ENCODE peak calls at places on chromosomes 2 and 18, in nine cellular contexts. Y is BJ; U is iPS DF 6.9; O is AG04450; M is heart left ventricle; X is IMR-90; B is MG63; L is effector memory CD4-positive, alpha-beta T cell; R is A673. H is an unnamed sample.
A peak's percentile ranks its signal among the peaks of the same experiment; 100 is the strongest.

GRCh38 chr2:125684932-125685331 is 971.0 kb upstream of the GYPC start:
- DNase-seq in Y (no peak), X (no peak), U (no peak), M (no peak), B (no peak), R (no peak), L (no peak), O (no peak), H (no peak)

GRCh38 chr2:108988796-108989713 is at the start of gene EDAR:
- DNase-seq in Y (no peak), B (no peak), U (peak; percentile 64), L (no peak), O (no peak), X (no peak), M (peak; percentile 53), R (peak; percentile 46), H (no peak)

GRCh38 chr2:120476141-120476540 is 130.2 kb downstream of the INHBB start:
- DNase-seq in L (no peak), M (no peak), R (no peak), B (peak; percentile 35), Y (no peak), O (no peak), X (no peak), U (no peak), H (no peak)

GRCh38 chr2:177147093-177147694 is 65.4 kb upstream of the HNRNPA3 start:
- DNase-seq in O (no peak), M (no peak), X (peak; percentile 58), B (no peak), L (no peak), U (no peak), R (peak; percentile 88), Y (no peak), H (no peak)

GRCh38 chr2:110204408-110205385 is at the start of gene NPHP1:
- DNase-seq in Y (no peak), M (peak; percentile 88), B (peak; percentile 82), U (peak; percentile 43), X (peak; percentile 75), O (peak; percentile 44), L (peak; percentile 73), R (peak; percentile 84), H (peak; percentile 44)

GRCh38 chr18:74803117-74803516 is 205.4 kb downstream of the ZNF407 start:
- DNase-seq in O (no peak), M (no peak), Y (no peak), R (no peak), X (no peak), B (no peak), U (no peak), L (no peak), H (no peak)

GRCh38 chr2:30708491-30709290 is 98.6 kb downstream of the CAPN13 start:
- DNase-seq in B (peak; percentile 26), U (no peak), O (no peak), M (no peak), X (peak; percentile 47), L (no peak), R (peak; percentile 37), Y (no peak), H (no peak)

GRCh38 chr18:54950221-54950620 is 9.0 kb downstream of the CCDC68 start:
- DNase-seq in M (no peak), B (no peak), U (no peak), X (no peak), Y (no peak), O (no peak), R (no peak), L (no peak), H (no peak)

GRCh38 chr2:73112026-73112912 is 479 bp downstream of the RAB11FIP5 start:
- DNase-seq in B (peak; percentile 45), O (no peak), U (no peak), Y (no peak), R (peak; percentile 31), L (peak; percentile 11), X (peak; percentile 49), M (peak; percentile 44), H (no peak)

GRCh38 chr2:113273031-113273551 is 5.6 kb downstream of the PAX8 start:
- DNase-seq in R (peak; percentile 21), O (peak; percentile 20), X (peak; percentile 47), M (no peak), Y (no peak), B (peak; percentile 11), U (no peak), L (no peak), H (no peak)

GRCh38 chr2:54377901-54378493 is 78.1 kb upstream of the SPTBN1 start:
- DNase-seq in O (no peak), R (no peak), U (no peak), M (no peak), Y (no peak), B (no peak), X (no peak), L (no peak), H (no peak)

GRCh38 chr2:105180491-105180972 is 61.0 kb upstream of the GPR45 start:
- DNase-seq in X (no peak), M (no peak), O (no peak), Y (no peak), U (no peak), L (no peak), R (no peak), B (no peak), H (no peak)
- H3K27me3 ChIP-seq in X (peaks cover 23% of the 10 kb centered on the region), M (peaks cover 13% of the 10 kb centered on the region), O (peaks cover 12% of the 10 kb centered on the region), Y (peaks cover 8% of the 10 kb centered on the region), U (no peaks in the 10 kb centered on the region), L (peaks cover 6% of the 10 kb centered on the region), R (peaks cover 24% of the 10 kb centered on the region), B (peaks cover 2% of the 10 kb centered on the region), H (no peaks in the 10 kb centered on the region)

GRCh38 chr2:241350878-241351639 is 5.0 kb upstream of the FARP2 start:
- DNase-seq in X (no peak), R (no peak), Y (no peak), U (no peak), O (no peak), M (no peak), L (no peak), B (no peak), H (no peak)
- H3K4me3 ChIP-seq in X (no peak overlapping the region), R (no peak overlapping the region), Y (no peak overlapping the region), U (no peak overlapping the region), O (no peak overlapping the region), M (no peak overlapping the region), L (no peak overlapping the region), B (no peak overlapping the region), H (no peak overlapping the region)

GRCh38 chr2:98771771-98772521 is 41.0 kb upstream of the MGAT4A start:
- DNase-seq in L (peak; percentile 61), O (no peak), U (no peak), X (no peak), B (peak; percentile 5), M (no peak), Y (no peak), R (no peak), H (no peak)
- H3K27me3 ChIP-seq in L (no peaks in the 10 kb centered on the region), O (peaks cover 6% of the 10 kb centered on the region), U (no peaks in the 10 kb centered on the region), X (peaks cover 17% of the 10 kb centered on the region), B (no peaks in the 10 kb centered on the region), M (no peaks in the 10 kb centered on the region), Y (peaks cover 4% of the 10 kb centered on the region), R (peaks cover 4% of the 10 kb centered on the region), H (no peaks in the 10 kb centered on the region)

GRCh38 chr2:161417428-161418274 is 1.6 kb downstream of the TBR1 start:
- DNase-seq in Y (no peak), X (no peak), R (no peak), B (no peak), U (no peak), L (no peak), M (no peak), O (no peak), H (no peak)

GRCh38 chr2:161418275-161418714 is 2.2 kb downstream of the TBR1 start:
- DNase-seq in L (no peak), M (no peak), O (no peak), X (no peak), B (no peak), R (no peak), Y (no peak), U (no peak), H (no peak)

GRCh38 chr2:161420406-161421025 is 4.4 kb downstream of the TBR1 start:
- DNase-seq in O (no peak), B (no peak), U (no peak), L (no peak), R (no peak), Y (no peak), X (no peak), M (no peak), H (no peak)

GRCh38 chr2:161419338-161419965 is 3.4 kb downstream of the TBR1 start:
- DNase-seq in R (no peak), U (no peak), Y (no peak), L (no peak), B (no peak), M (no peak), X (no peak), O (no peak), H (no peak)

DNA sequence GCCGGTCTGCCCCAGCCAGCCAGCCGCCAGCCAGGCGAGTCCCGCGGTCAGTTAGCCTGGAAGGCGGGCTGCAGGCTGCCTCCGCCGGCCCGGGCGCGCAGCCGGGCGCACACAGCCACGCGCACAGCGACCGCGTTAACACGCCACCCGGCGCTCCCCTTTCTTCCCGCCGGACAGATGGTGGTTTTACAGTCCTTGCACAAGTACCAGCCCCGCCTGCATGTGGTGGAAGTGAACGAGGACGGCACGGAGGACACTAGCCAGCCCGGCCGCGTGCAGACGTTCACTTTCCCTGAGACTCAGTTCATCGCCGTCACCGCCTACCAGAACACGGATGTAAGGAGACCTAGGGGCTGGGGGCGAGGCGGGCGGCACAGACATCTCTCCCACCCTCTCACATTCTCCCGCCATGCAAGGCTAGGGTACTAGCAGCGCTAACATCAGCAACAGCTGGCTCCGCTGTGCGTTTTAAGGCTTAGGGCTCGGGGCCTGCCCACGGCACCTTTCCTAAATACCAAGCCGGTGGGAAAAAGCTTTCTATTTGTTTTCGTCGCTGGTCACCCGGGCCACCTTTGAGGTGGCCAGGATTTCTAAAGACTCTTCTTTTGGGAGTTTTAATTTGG is 2.7 kb downstream of the TBR1 start:
- DNase-seq in M (no peak), X (peak; percentile 10), B (peak; percentile 75), R (no peak), L (no peak), U (no peak), Y (no peak), O (no peak), H (no peak)
- H3K4me3 ChIP-seq in M (no peak overlapping the region), X (peak overlapping the region; percentile 40), B (peak overlapping the region; percentile 35), R (no peak overlapping the region), L (no peak overlapping the region), U (peak overlapping the region; percentile 5), Y (no peak overlapping the region), O (peak overlapping the region; percentile 25), H (peak overlapping the region; percentile 27)

DNA sequence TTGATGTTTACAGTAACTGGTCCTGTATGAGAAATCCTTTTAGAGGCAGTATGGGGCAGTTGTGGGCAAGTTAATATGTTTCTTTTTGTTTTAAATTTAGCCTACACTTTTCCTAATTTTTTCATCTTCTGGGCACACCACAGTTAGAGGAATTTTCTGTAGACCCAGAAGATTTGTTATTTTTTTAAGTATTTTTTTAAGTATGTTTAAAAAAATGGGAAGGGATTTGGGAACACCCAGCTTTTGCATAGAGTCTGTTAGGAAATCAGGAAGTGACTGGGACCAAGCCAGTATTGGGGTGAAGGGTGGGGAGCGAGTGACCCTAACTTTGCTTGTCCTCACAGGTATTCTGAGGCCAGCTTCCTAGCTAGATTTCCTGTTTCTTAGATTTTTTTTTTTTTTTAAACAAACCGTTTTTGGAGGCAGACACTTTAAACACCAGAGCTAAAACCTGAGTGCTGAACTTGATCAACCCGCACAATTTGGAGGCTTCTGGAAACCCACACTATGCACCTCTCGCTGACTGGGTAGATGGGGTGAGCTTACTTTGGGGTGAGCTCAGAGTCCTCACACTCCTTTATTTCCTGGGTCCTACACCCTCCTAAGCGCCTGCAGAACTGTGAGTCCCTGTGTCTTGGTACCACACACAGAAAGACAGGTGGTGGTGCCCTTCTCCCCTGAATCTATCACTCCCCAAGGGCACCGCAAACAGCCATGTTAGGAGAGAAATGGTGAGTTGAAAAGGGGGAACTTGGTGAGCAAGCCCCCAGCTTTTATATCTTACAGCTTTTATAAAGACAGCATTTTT is 5.2 kb downstream of the GATA6 start:
- DNase-seq in R (no peak), M (no peak), B (no peak), O (no peak), X (no peak), U (no peak), Y (no peak), L (no peak), H (no peak)
- H3K27me3 ChIP-seq in R (peaks cover 100% of the 10 kb centered on the region), M (peaks cover 54% of the 10 kb centered on the region), B (no peaks in the 10 kb centered on the region), O (no peaks in the 10 kb centered on the region), X (no peaks in the 10 kb centered on the region), U (peaks cover 86% of the 10 kb centered on the region), Y (peaks cover 31% of the 10 kb centered on the region), L (peaks cover 27% of the 10 kb centered on the region), H (no peaks in the 10 kb centered on the region)